ENCODE peak calls at places on chromosomes 3 and 15, in seven cellular contexts. Y is HepG2, Z is neuronal stem cell, Q is upper lobe of right lung, T is fibroblast of lung, A is adrenal gland, P is astrocyte. C is an unnamed sample. For H3K4me1, the result is how much of the 10 kb centered on the place peaks cover.

GRCh38 chr3:45109736-45110135 is 36.4 kb downstream of the CDCP1 start:
- DNase-seq in Y (no peak), Z (no peak), Q (no peak), T (no peak), A (no peak), P (no peak), C (no peak)

GRCh38 chr3:139564290-139564861 is 24.8 kb upstream of the RBP1 start:
- DNase-seq in Y (no peak), Z (no peak), Q (no peak), T (peak), A (no peak), P (no peak), C (no peak)

GRCh38 chr3:180036678-180037455 is at the start of gene PEX5L:
- DNase-seq in Y (peak), Z (peak), Q (peak), T (peak), A (no peak), P (peak), C (peak)

GRCh38 chr3:39124876-39125836 is 17.7 kb downstream of the TTC21A start:
- DNase-seq in Y (peak), Z (no peak), Q (no peak), T (peak), A (no peak), P (no peak), C (no peak)

GRCh38 chr3:54304867-54305266 is 182.5 kb downstream of the CACNA2D3 start:
- DNase-seq in Y (no peak), Z (no peak), Q (no peak), T (no peak), A (no peak), P (no peak), C (no peak)

GRCh38 chr3:107211608-107212007 is 165.6 kb upstream of the CCDC54 start:
- DNase-seq in Y (no peak), Z (no peak), Q (no peak), T (no peak), A (no peak), P (no peak), C (no peak)

GRCh38 chr15:94070341-94071275 is 160.8 kb upstream of the MCTP2 start:
- DNase-seq in Y (no peak), Z (no peak), Q (peak), T (peak), A (no peak), P (peak), C (no peak)

GRCh38 chr3:140225996-140226395 is 291.0 kb downstream of the CLSTN2 start:
- DNase-seq in Y (no peak), Z (no peak), Q (no peak), T (no peak), A (no peak), P (no peak), C (no peak)

GRCh38 chr3:195613468-195614069 is 29.8 kb upstream of the APOD start:
- DNase-seq in Y (no peak), Z (no peak), Q (no peak), T (no peak), A (peak), P (no peak), C (peak)

GRCh38 chr15:70892912-70893560 is 410 bp downstream of the LRRC49 start:
- DNase-seq in Y (peak), Z (no peak), Q (no peak), T (peak), A (no peak), P (peak), C (no peak)

GRCh38 chr15:71357357-71357756 is 242.1 kb downstream of the THSD4 start:
- DNase-seq in Y (no peak), Z (no peak), Q (peak), T (no peak), A (no peak), P (no peak), C (no peak)

GRCh38 chr15:67086650-67086941 is 21.2 kb downstream of the SMAD3 start:
- DNase-seq in Y (no peak), Z (no peak), Q (no peak), T (no peak), A (no peak), P (no peak), C (no peak)
- H3K4me1 ChIP-seq in Y (half or more), Z (under half), Q (half or more), T (half or more), A (under half), P (half or more), C (half or more)

GRCh38 chr3:141412087-141412935 is 44.0 kb downstream of the ZBTB38 start:
- DNase-seq in Y (peak), Z (no peak), Q (no peak), T (peak), A (peak), P (peak), C (peak)
- H3K4me3 ChIP-seq in Y (no peak), Z (no peak), Q (peak), T (peak), A (no peak), P (peak), C (peak)

DNA sequence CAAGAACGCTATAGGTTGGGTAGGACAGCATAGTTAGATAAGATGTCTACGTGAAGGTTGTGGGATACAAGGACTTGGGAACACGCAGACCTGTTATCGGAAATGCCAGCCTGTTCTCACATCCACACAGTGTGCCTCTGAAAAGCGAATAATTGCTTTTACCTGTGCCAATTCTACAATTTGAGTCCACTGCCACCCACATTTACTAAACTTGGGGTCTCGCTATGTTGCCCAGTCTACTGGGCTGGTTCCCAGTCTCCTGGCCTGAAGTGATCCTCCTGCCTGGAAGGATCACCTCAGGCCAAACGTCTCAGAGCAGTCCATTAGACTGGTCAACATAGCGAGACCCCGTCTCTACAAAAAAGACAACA is 777 bp upstream of the INO80 start:
- DNase-seq in Y (no peak), Z (peak), Q (no peak), T (no peak), A (no peak), P (no peak), C (no peak)
- H3K27ac ChIP-seq in Y (peak), Z (peak), Q (peak), T (peak), A (peak), P (peak), C (peak)

GRCh38 chr3:50341537-50341936 is 901 bp upstream of the RASSF1 start:
- DNase-seq in Y (no peak), Z (no peak), Q (peak), T (no peak), A (no peak), P (no peak), C (no peak)

GRCh38 chr3:50341996-50342732 is 1.5 kb upstream of the RASSF1 start:
- DNase-seq in Y (no peak), Z (no peak), Q (no peak), T (no peak), A (no peak), P (no peak), C (no peak)

GRCh38 chr3:50339485-50340196 is 995 bp downstream of the RASSF1 start:
- DNase-seq in Y (no peak), Z (no peak), Q (no peak), T (peak), A (no peak), P (no peak), C (no peak)

GRCh38 chr3:50338989-50339388 is 1.6 kb downstream of the RASSF1 start:
- DNase-seq in Y (no peak), Z (no peak), Q (no peak), T (no peak), A (no peak), P (no peak), C (no peak)

DNA sequence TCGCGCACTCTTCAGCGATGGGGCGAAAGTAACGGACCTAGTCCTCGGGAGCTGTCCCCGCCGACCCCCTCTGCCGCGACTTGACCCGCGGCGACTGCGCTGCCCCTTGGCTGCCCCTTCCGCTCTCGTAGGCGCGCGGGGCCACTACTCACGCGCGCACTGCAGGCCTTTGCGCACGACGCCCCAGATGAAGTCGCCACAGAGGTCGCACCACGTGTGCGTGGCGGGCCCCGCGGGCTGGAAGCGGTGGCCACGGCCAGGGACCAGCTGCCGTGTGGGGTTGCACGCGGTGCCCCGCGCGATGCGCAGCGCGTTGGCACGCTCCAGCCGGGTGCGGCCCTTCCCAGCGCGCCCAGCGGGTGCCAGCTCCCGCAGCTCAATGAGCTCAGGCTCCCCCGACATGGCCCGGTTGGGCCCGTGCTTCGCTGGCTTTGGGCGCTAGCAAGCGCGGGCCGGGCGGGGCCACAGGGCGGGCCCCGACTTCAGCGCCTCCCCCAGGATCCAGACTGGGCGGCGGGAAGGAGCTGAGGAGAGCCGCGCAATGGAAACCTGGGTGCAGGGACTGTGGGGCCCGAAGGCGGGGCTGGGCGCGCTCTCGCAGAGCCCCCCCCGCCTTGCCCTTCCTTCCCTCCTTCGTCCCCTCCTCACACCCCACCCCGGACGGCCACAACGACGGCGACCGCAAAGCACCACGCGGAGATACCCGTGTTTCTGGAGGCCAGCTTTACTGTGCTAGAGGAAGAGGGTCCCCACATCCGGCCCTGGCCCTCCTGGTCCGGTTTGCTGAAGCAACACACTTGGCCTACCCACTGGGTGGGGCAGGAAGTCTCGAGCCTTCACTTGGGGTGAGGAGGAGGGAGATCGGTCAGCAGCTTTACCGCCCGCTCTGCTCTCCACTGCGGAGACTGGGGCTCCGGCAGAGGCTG is at the start of gene RASSF1:
- DNase-seq in Y (no peak), Z (no peak), Q (peak), T (peak), A (no peak), P (no peak), C (peak)
- H3K4me1 ChIP-seq in Y (half or more), Z (under half), Q (under half), T (under half), A (under half), P (under half), C (under half)

DNA sequence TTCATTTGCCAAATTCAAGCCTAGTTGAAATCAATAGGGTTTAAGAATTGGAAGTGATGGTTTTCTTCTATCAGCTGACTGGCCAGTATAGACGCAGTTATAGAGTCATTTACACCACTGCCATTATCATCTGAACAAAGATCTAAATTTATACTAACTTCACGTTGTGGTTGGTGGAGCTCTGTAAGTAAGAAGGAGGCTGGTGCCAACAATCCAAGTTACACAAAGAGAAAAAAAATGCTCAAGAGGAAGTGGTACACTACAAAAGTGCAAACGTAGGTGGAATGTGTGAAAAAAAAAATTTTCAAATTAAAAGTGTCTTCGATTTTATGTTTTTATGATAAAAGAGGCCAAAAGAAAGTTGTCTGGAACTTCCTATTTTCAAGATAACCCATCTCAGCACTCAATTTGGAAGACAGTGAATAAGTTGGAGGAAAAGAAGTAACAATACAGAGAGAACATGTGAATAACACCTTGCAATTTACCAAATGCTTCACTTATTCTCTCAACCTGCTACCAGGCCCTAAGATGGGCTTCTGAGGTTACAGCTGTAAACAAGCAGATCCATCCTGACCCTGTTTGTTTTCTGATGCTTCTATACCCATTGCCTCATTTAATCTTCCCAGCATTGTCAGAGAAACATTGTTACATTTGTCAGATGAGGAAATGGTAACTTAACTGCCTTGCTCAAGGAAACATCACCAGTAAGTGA is 11.9 kb upstream of the TASOR start:
- DNase-seq in Y (no peak), Z (no peak), Q (no peak), T (no peak), A (no peak), P (no peak), C (no peak)
- H3K4me3 ChIP-seq in Y (no peak), Z (no peak), Q (no peak), T (no peak), A (no peak), P (no peak), C (no peak)

GRCh38 chr15:90618330-90619136 is 88.8 kb downstream of the CRTC3 start:
- DNase-seq in Y (no peak), Z (no peak), Q (no peak), T (no peak), A (no peak), P (no peak), C (no peak)
- H3K27ac ChIP-seq in Y (no peak), Z (no peak), Q (no peak), T (no peak), A (no peak), P (no peak), C (peak)

GRCh38 chr3:71721002-71721401 is 4.2 kb downstream of the EIF4E3 start:
- DNase-seq in Y (no peak), Z (no peak), Q (no peak), T (no peak), A (no peak), P (no peak), C (no peak)
- H3K4me1 ChIP-seq in Y (under half), Z (under half), Q (under half), T (under half), A (under half), P (under half), C (under half)

DNA sequence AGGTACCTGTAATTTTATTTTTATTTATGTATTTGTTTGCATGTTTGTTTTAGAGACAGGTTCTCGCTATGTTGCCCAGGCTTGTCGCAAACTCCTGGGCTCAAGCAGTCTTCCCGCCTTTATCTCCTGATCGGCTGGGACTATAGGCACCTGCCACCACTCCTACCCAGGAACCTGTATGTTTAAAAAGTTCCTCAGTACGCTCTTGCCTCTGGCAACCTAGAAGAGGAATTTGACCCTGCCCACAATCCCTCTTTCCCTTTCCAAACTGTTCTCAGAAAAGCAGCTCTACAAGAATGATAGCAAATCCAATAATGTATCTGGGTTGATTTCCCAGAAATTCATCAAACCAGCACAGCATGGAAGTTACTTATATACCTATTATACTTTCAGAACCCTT is 20.9 kb upstream of the PHLDB2 start:
- DNase-seq in Y (no peak), Z (no peak), Q (no peak), T (no peak), A (no peak), P (no peak), C (no peak)
- H3K4me3 ChIP-seq in Y (no peak), Z (no peak), Q (no peak), T (no peak), A (no peak), P (no peak), C (no peak)

GRCh38 chr3:71315431-71315830 is 268.1 kb downstream of the FOXP1 start:
- DNase-seq in Y (no peak), Z (no peak), Q (no peak), T (no peak), A (no peak), P (no peak), C (no peak)

GRCh38 chr3:71317749-71318458 is 265.6 kb downstream of the FOXP1 start:
- DNase-seq in Y (peak), Z (no peak), Q (no peak), T (peak), A (no peak), P (peak), C (no peak)

GRCh38 chr3:71318459-71318827 is 265.1 kb downstream of the FOXP1 start:
- DNase-seq in Y (no peak), Z (no peak), Q (no peak), T (no peak), A (no peak), P (no peak), C (no peak)

GRCh38 chr3:71317140-71317539 is 266.4 kb downstream of the FOXP1 start:
- DNase-seq in Y (no peak), Z (no peak), Q (no peak), T (no peak), A (no peak), P (no peak), C (no peak)

GRCh38 chr3:71316378-71316777 is 267.1 kb downstream of the FOXP1 start:
- DNase-seq in Y (no peak), Z (no peak), Q (no peak), T (no peak), A (no peak), P (no peak), C (no peak)
- H3K27ac ChIP-seq in Y (no peak), Z (no peak), Q (peak), T (no peak), A (no peak), P (no peak), C (no peak)

GRCh38 chr15:31309893-31310606 is 16.6 kb upstream of the KLF13 start:
- DNase-seq in Y (no peak), Z (no peak), Q (no peak), T (no peak), A (peak), P (no peak), C (no peak)

GRCh38 chr15:31306426-31307269 is 20.0 kb upstream of the KLF13 start:
- DNase-seq in Y (no peak), Z (peak), Q (peak), T (no peak), A (peak), P (peak), C (peak)

GRCh38 chr15:31307270-31308184 is 19.1 kb upstream of the KLF13 start:
- DNase-seq in Y (no peak), Z (no peak), Q (no peak), T (no peak), A (peak), P (no peak), C (no peak)

GRCh38 chr15:31306036-31306425 is 20.6 kb upstream of the KLF13 start:
- DNase-seq in Y (no peak), Z (no peak), Q (peak), T (no peak), A (peak), P (no peak), C (no peak)

GRCh38 chr15:31308185-31308639 is 18.4 kb upstream of the KLF13 start:
- DNase-seq in Y (no peak), Z (no peak), Q (no peak), T (no peak), A (peak), P (no peak), C (no peak)
- H3K4me1 ChIP-seq in Y (under half), Z (under half), Q (under half), T (under half), A (under half), P (under half), C (under half)

C was measured in psoas muscle.